ENCODE peak calls at places on chromosome 6, in nine cellular contexts. K, B, O, S, Q, F, H, U and X are unnamed samples.

GRCh38 chr6:52286798-52287432 is 2.4 kb upstream of the MCM3 start:
- DNase-seq in S (no peak), U (no peak), F (peak; percentile 44), K (peak; percentile 51), O (peak; percentile 82), Q (no peak), H (peak; percentile 56), B (peak; percentile 77), X (peak; percentile 74)

GRCh38 chr6:169837529-169838250 is 86.3 kb downstream of the ERMARD start:
- DNase-seq in S (no peak), B (no peak), U (peak; percentile 67), Q (peak; percentile 59), H (no peak), O (no peak), F (no peak), K (no peak), X (no peak)

GRCh38 chr6:92114797-92115196 is 1304.6 kb downstream of the EPHA7 start:
- DNase-seq in U (no peak), S (no peak), Q (no peak), O (no peak), B (no peak), F (no peak), K (no peak), H (no peak), X (no peak)

GRCh38 chr6:34934516-34934915 is 45.5 kb downstream of the ANKS1A start:
- DNase-seq in S (peak; percentile 80), F (peak; percentile 91), B (no peak), H (no peak), Q (no peak), K (peak; percentile 92), O (peak; percentile 58), U (no peak), X (peak; percentile 89)

GRCh38 chr6:36727491-36728021 is 29.9 kb downstream of the RAB44 start:
- DNase-seq in S (no peak), O (no peak), U (no peak), K (no peak), Q (peak; percentile 69), F (no peak), H (no peak), B (no peak), X (no peak)

GRCh38 chr6:143536866-143537691 is 25.6 kb upstream of the FUCA2 start:
- DNase-seq in Q (peak; percentile 93), B (peak; percentile 83), H (peak; percentile 57), O (peak; percentile 81), U (peak; percentile 93), F (peak; percentile 23), K (peak; percentile 58), S (peak; percentile 87), X (peak; percentile 75)

GRCh38 chr6:50822078-50822476 is 3.4 kb downstream of the TFAP2B start:
- DNase-seq in U (no peak), O (no peak), S (no peak), F (no peak), B (no peak), H (no peak), K (no peak), Q (no peak), X (no peak)

GRCh38 chr6:108242259-108242658 is 18.6 kb downstream of the SNX3 start:
- DNase-seq in S (no peak), U (no peak), F (no peak), B (peak; percentile 41), Q (no peak), H (no peak), K (no peak), O (no peak), X (no peak)

GRCh38 chr6:111242452-111242851 is 155.1 kb downstream of the SLC16A10 start:
- DNase-seq in U (no peak), B (no peak), H (no peak), O (no peak), S (no peak), K (no peak), F (no peak), Q (no peak), X (no peak)

GRCh38 chr6:155013457-155013876 is 18.4 kb downstream of the TIAM2 start:
- DNase-seq in H (no peak), Q (no peak), K (no peak), U (no peak), B (no peak), S (no peak), O (no peak), F (no peak), X (no peak)

GRCh38 chr6:65229768-65230167 is 477.3 kb downstream of the EYS start:
- DNase-seq in S (no peak), H (no peak), Q (no peak), K (no peak), U (no peak), F (no peak), B (no peak), O (no peak), X (no peak)

GRCh38 chr6:164690702-164691500 is 618.5 kb downstream of the C6orf118 start:
- DNase-seq in U (no peak), Q (no peak), H (no peak), B (no peak), O (no peak), S (no peak), K (no peak), F (no peak), X (no peak)

GRCh38 chr6:13412639-13413465 is 74.5 kb downstream of the GFOD1 start:
- DNase-seq in Q (no peak), F (no peak), H (no peak), B (peak; percentile 10), U (no peak), K (no peak), O (no peak), S (no peak), X (no peak)

GRCh38 chr6:149545258-149545753 is 537 bp downstream of the PPIL4 start:
- DNase-seq in U (no peak), K (peak; percentile 35), O (peak; percentile 55), Q (peak; percentile 82), H (peak; percentile 65), S (peak; percentile 76), F (peak; percentile 42), B (peak; percentile 36), X (peak; percentile 71)

GRCh38 chr6:10407018-10407673 is 7.7 kb downstream of the TFAP2A start:
- DNase-seq in Q (no peak), S (no peak), B (peak; percentile 58), U (no peak), O (no peak), H (no peak), K (no peak), F (no peak), X (no peak)
- H3K4me1 ChIP-seq in Q (peaks cover 34% of the 10 kb centered on the region), S (peaks cover 4% of the 10 kb centered on the region), B (peaks cover 13% of the 10 kb centered on the region), U (peaks cover 20% of the 10 kb centered on the region), O (peaks cover 27% of the 10 kb centered on the region), H (peaks cover 24% of the 10 kb centered on the region), K (peaks cover 22% of the 10 kb centered on the region), F (peaks cover 4% of the 10 kb centered on the region), X (peaks cover 32% of the 10 kb centered on the region)

GRCh38 chr6:123681957-123682462 is 45.3 kb upstream of the TRDN start:
- DNase-seq in B (no peak), F (no peak), S (no peak), U (no peak), Q (no peak), K (no peak), O (no peak), H (no peak), X (no peak)

GRCh38 chr6:123676793-123677192 is 40.0 kb upstream of the TRDN start:
- DNase-seq in F (no peak), S (no peak), Q (no peak), O (no peak), H (no peak), K (no peak), U (no peak), B (no peak), X (no peak)

DNA sequence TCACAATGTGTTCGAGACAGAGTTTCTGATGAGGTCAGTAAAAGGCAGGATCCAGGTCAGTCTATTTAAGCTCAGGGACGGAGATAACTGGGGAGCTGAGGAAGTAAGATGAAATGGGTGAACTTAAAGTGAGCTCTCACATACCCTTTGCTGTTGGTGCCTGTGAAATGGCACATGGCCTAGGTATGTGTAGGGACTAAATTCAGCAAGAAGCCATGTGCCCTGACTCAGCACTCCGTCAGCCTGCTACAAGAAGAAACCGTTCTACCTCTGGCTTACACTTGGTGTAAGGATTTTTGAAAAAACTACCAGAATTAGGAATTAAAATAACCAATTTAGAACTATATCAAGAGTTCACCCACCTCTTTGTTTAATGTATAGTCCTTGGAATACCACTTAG is 41.1 kb upstream of the TRDN start:
- DNase-seq in H (no peak), K (no peak), B (no peak), S (no peak), O (no peak), F (no peak), Q (no peak), U (no peak), X (no peak)
- H3K4me3 ChIP-seq in H (no peak overlapping the region), K (no peak overlapping the region), B (no peak overlapping the region), S (no peak overlapping the region), O (no peak overlapping the region), F (no peak overlapping the region), Q (no peak overlapping the region), U (no peak overlapping the region), X (no peak overlapping the region)

DNA sequence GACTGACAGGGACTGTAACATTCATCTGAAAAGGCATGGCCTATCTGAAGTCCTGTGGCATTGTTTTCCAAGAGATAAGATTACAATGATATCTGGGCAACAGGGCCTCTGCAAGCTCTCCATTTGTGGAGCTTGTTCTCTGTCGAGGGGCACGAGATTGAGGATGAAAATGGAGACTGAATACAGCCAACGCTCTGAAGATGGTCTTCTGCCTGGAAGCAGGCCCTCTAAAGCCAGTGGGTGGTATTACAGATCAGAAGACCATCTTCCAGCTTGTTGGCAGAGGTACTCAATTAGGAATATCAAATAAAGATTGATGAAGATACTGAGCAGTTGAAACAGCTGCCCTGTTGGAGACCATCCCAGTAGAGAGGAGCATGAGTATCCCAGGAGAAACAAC is 288.2 kb downstream of the CENPW start:
- DNase-seq in O (no peak), K (no peak), B (no peak), Q (no peak), F (no peak), U (no peak), H (no peak), S (no peak), X (no peak)
- TF ChIP-seq CTCF in O (no peak), K (no peak), B (peak; percentile 13), Q (no peak), F (no peak), U (no peak), H (no peak), S (no peak), X (no peak)

GRCh38 chr6:83126223-83126622 is 58.8 kb downstream of the DOP1A start:
- DNase-seq in K (no peak), Q (no peak), B (no peak), O (no peak), F (no peak), S (no peak), H (no peak), U (no peak), X (no peak)

GRCh38 chr6:83127258-83127657 is 59.8 kb downstream of the DOP1A start:
- DNase-seq in S (no peak), Q (no peak), H (no peak), F (no peak), O (no peak), K (no peak), B (no peak), U (no peak), X (no peak)

GRCh38 chr6:83125425-83125824 is 58.0 kb downstream of the DOP1A start:
- DNase-seq in U (no peak), K (no peak), S (no peak), O (no peak), B (no peak), F (no peak), H (no peak), Q (no peak), X (no peak)

GRCh38 chr6:83127976-83128375 is 60.5 kb downstream of the DOP1A start:
- DNase-seq in B (no peak), S (no peak), H (no peak), U (no peak), K (no peak), F (no peak), Q (no peak), O (no peak), X (no peak)

GRCh38 chr6:83126807-83127206 is 59.3 kb downstream of the DOP1A start:
- DNase-seq in B (no peak), F (no peak), Q (no peak), O (no peak), U (no peak), S (no peak), H (no peak), K (no peak), X (no peak)
- H3K4me1 ChIP-seq in B (no peaks in the 10 kb centered on the region), F (no peaks in the 10 kb centered on the region), Q (no peaks in the 10 kb centered on the region), O (no peaks in the 10 kb centered on the region), U (no peaks in the 10 kb centered on the region), S (no peaks in the 10 kb centered on the region), H (no peaks in the 10 kb centered on the region), K (no peaks in the 10 kb centered on the region), X (no peaks in the 10 kb centered on the region)